ENCODE peak calls at places on chromosomes 12 and 14, in six cellular contexts. Z is stimulated activated naive CD4-positive, alpha-beta T cell; I is cardiac muscle cell; B is hypothalamus; D is effector memory CD4-positive, alpha-beta T cell; E is stimulated activated CD8-positive, alpha-beta memory T cell treated with anti-CD3 and anti-CD28 coated beads, Interleukin-2, amount 100 ng/mL, for 1 hour. N is an unnamed sample.
A peak's percentile ranks its signal among the peaks of the same experiment; 100 is the strongest.

GRCh38 chr14:32202468-32202865 is 602 bp downstream of the RNU6-8 start:
- DNase-seq in Z (no peak), I (no peak), B (no peak), D (no peak), E (no peak), N (no peak)

GRCh38 chr12:107320031-107320928 is 226.9 kb upstream of the CRY1 start:
- DNase-seq in Z (peak; percentile 71), I (peak; percentile 24), B (no peak), D (peak; percentile 69), E (peak; percentile 48), N (peak; percentile 63)

GRCh38 chr14:51004801-51005526 is 60.7 kb upstream of the PYGL start:
- DNase-seq in Z (no peak), I (peak; percentile 68), B (no peak), D (no peak), E (no peak), N (no peak)

GRCh38 chr12:49740930-49741881 is at the start of gene TMBIM6:
- DNase-seq in Z (peak; percentile 98), I (peak; percentile 100), B (peak; percentile 100), D (peak; percentile 99), E (peak; percentile 96), N (peak; percentile 98)

GRCh38 chr12:45303955-45304354 is 88.1 kb downstream of the ANO6 start:
- DNase-seq in Z (no peak), I (peak; percentile 30), B (no peak), D (no peak), E (no peak), N (no peak)

GRCh38 chr14:32075636-32076277 is 1.3 kb upstream of the ARHGAP5 start:
- DNase-seq in Z (no peak), I (peak; percentile 24), B (no peak), D (no peak), E (no peak), N (no peak)

GRCh38 chr12:124610021-124610606 is 42.7 kb upstream of the NCOR2 start:
- DNase-seq in Z (no peak), I (no peak), B (no peak), D (no peak), E (no peak), N (no peak)

GRCh38 chr12:8887285-8887715 is 27.0 kb upstream of the PHC1 start:
- DNase-seq in Z (no peak), I (peak; percentile 15), B (no peak), D (no peak), E (no peak), N (no peak)

GRCh38 chr12:87690236-87690810 is 338.9 kb downstream of the C12orf50 start:
- DNase-seq in Z (no peak), I (no peak), B (no peak), D (no peak), E (no peak), N (no peak)

GRCh38 chr12:117052386-117053049 is 46.7 kb downstream of the TESC start:
- DNase-seq in Z (no peak), I (no peak), B (no peak), D (no peak), E (no peak), N (no peak)

GRCh38 chr12:5262450-5262849 is 169.5 kb upstream of the NTF3 start:
- DNase-seq in Z (no peak), I (peak; percentile 1), B (no peak), D (no peak), E (no peak), N (no peak)

GRCh38 chr12:71166280-71166679 is 8.5 kb upstream of the TSPAN8 start:
- DNase-seq in Z (no peak), I (no peak), B (no peak), D (no peak), E (no peak), N (no peak)